ENCODE peak calls at places on chromosomes 7 and 10, in nine cellular contexts. B is body of pancreas; E is gastrocnemius medialis; G is fibroblast of lung; T is tibial nerve; M is right lobe of liver; D is upper lobe of right lung; J is HCT116; P is CD8-positive, alpha-beta T cell. L is an unnamed sample. For H3K4me1 and H3K36me3, the result is how much of the 10 kb centered on the place peaks cover.

GRCh38 chr7:148763622-148764021 is 64.9 kb downstream of the CUL1 start:
- DNase-seq in B (no peak), E (no peak), G (peak), T (no peak), M (no peak), D (no peak), J (no peak), P (no peak), L (no peak)

GRCh38 chr10:124007773-124008145 is 85.6 kb downstream of the CHST15 start:
- DNase-seq in B (no peak), E (no peak), G (no peak), T (no peak), M (peak), D (peak), J (no peak), P (no peak), L (no peak)

GRCh38 chr10:118918689-118919088 is 110.8 kb upstream of the NANOS1 start:
- DNase-seq in B (no peak), E (no peak), G (no peak), T (no peak), M (no peak), D (no peak), J (no peak), P (no peak), L (no peak)

GRCh38 chr10:75358835-75359421 is 42.6 kb downstream of the ZNF503 start:
- DNase-seq in B (no peak), E (no peak), G (peak), T (no peak), M (no peak), D (no peak), J (no peak), P (no peak), L (no peak)

GRCh38 chr7:34806831-34807230 is 148.8 kb downstream of the NPSR1 start:
- DNase-seq in B (no peak), E (no peak), G (no peak), T (no peak), M (no peak), D (no peak), J (no peak), P (no peak), L (no peak)

GRCh38 chr7:31553636-31554035 is 39.7 kb downstream of the ITPRID1 start:
- DNase-seq in B (no peak), E (no peak), G (no peak), T (no peak), M (no peak), D (no peak), J (no peak), P (no peak), L (no peak)

GRCh38 chr7:125046767-125047166 is 117.1 kb upstream of the POT1 start:
- DNase-seq in B (no peak), E (no peak), G (no peak), T (no peak), M (no peak), D (peak), J (no peak), P (no peak), L (no peak)

GRCh38 chr10:131137223-131137622 is 174.3 kb downstream of the TCERG1L start:
- DNase-seq in B (no peak), E (no peak), G (no peak), T (no peak), M (no peak), D (no peak), J (no peak), P (no peak), L (no peak)

GRCh38 chr7:134920026-134920758 is 66.1 kb upstream of the AGBL3 start:
- DNase-seq in B (no peak), E (no peak), G (peak), T (no peak), M (no peak), D (no peak), J (no peak), P (no peak), L (no peak)

GRCh38 chr7:123816916-123817315 is 28.1 kb upstream of the HYAL4 start:
- DNase-seq in B (no peak), E (no peak), G (no peak), T (no peak), M (no peak), D (no peak), J (no peak), P (no peak), L (no peak)

GRCh38 chr10:88395677-88396076 is 187.4 kb downstream of the RNLS start:
- DNase-seq in B (no peak), E (no peak), G (peak), T (no peak), M (no peak), D (no peak), J (no peak), P (no peak), L (no peak)

GRCh38 chr10:103715430-103715829 is 139.9 kb downstream of the SH3PXD2A start:
- DNase-seq in B (no peak), E (no peak), G (peak), T (no peak), M (no peak), D (no peak), J (peak), P (no peak), L (no peak)
- H3K4me1 ChIP-seq in B (under half), E (under half), G (under half), T (half or more), M (under half), D (under half), J (under half), P (under half), L (under half)

GRCh38 chr10:17232276-17232987 is 4.4 kb downstream of the VIM start:
- DNase-seq in B (no peak), E (no peak), G (no peak), T (no peak), M (no peak), D (no peak), J (no peak), P (no peak), L (no peak)
- H3K36me3 ChIP-seq in B (under half), E (under half), G (under half), T (under half), M (under half), D (half or more), J (under half), P (half or more), L (under half)

GRCh38 chr7:142298009-142298408 is 40.2 kb upstream of the PRSS58 start:
- DNase-seq in B (no peak), E (no peak), G (no peak), T (no peak), M (no peak), D (no peak), J (peak), P (no peak), L (no peak)
- TF ChIP-seq CTCF in B (no peak), E (no peak), G (no peak), T (no peak), M (no peak), D (peak), J (peak), P (no peak), L (peak)

GRCh38 chr7:67863911-67864310 is 867.3 kb downstream of the TYW1 start:
- DNase-seq in B (no peak), E (no peak), G (no peak), T (no peak), M (no peak), D (no peak), J (no peak), P (no peak), L (no peak)

GRCh38 chr7:67866054-67866453 is 869.4 kb downstream of the TYW1 start:
- DNase-seq in B (no peak), E (no peak), G (no peak), T (no peak), M (no peak), D (no peak), J (no peak), P (no peak), L (no peak)

GRCh38 chr7:67870396-67870795 is 873.8 kb downstream of the TYW1 start:
- DNase-seq in B (no peak), E (no peak), G (no peak), T (no peak), M (no peak), D (no peak), J (no peak), P (no peak), L (no peak)

DNA sequence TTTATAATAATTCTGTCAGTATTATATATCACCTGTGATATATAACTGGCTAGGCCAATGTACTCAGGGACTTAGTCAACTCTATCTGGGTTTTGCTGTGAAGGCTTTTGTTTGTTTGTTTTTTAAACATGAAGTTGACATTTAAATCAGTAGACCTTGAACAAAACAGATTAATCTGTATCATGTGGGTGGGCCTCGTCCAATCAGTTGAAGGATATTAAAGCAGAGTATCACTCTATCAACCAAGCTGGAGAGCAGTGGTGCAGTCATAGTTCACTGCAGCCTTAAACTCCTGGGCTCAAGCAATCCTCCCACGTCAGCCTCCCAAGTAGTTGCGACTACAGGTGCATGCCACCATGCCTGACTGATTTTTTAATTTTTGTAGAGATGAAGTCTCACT is 870.2 kb downstream of the TYW1 start:
- DNase-seq in B (no peak), E (no peak), G (no peak), T (no peak), M (no peak), D (no peak), J (no peak), P (no peak), L (no peak)
- H3K4me1 ChIP-seq in B (under half), E (under half), G (under half), T (under half), M (under half), D (under half), J (under half), P (under half), L (under half)

GRCh38 chr7:102944241-102944640 is 31.4 kb downstream of the LRRC17 start:
- DNase-seq in B (no peak), E (no peak), G (no peak), T (no peak), M (no peak), D (no peak), J (no peak), P (no peak), L (no peak)
- H3K36me3 ChIP-seq in B (under half), E (under half), G (under half), T (under half), M (under half), D (under half), J (under half), P (under half), L (under half)

GRCh38 chr7:151013728-151014497 is 10.4 kb downstream of the ATG9B start:
- DNase-seq in B (peak), E (no peak), G (peak), T (peak), M (peak), D (peak), J (no peak), P (peak), L (peak)
- TF ChIP-seq CTCF in B (no peak), E (no peak), G (no peak), T (peak), M (no peak), D (no peak), J (no peak), P (peak), L (no peak)

GRCh38 chr7:1541431-1542162 is 11.1 kb downstream of the MAFK start:
- DNase-seq in B (no peak), E (no peak), G (no peak), T (no peak), M (no peak), D (no peak), J (no peak), P (no peak), L (peak)
- H3K4me1 ChIP-seq in B (half or more), E (under half), G (under half), T (under half), M (under half), D (under half), J (under half), P (under half), L (under half)

GRCh38 chr7:138525757-138526156 is 65.7 kb downstream of the TRIM24 start:
- DNase-seq in B (no peak), E (no peak), G (no peak), T (no peak), M (no peak), D (no peak), J (no peak), P (no peak), L (no peak)
- H3K36me3 ChIP-seq in B (under half), E (under half), G (under half), T (under half), M (under half), D (under half), J (under half), P (under half), L (half or more)